ENCODE peak calls at places on chromosomes 4 and X, in nine cellular contexts. One of them, this sample, is unnamed.

GRCh38 chr4:168735735-168736134 is 238.9 kb downstream of the PALLD start:
- DNase-seq in tibial nerve: no peak
- DNase-seq in IMR-90: no peak
- DNase-seq in lower leg skin: no peak
- DNase-seq in right lobe of liver: no peak
- DNase-seq in ovary: no peak
- DNase-seq in suprapubic skin: no peak
- DNase-seq in testis: no peak
- DNase-seq in uterus: no peak
- DNase-seq in this sample: no peak

GRCh38 chr4:8006471-8006870 is 66.8 kb upstream of the AFAP1 start:
- DNase-seq in tibial nerve: no peak
- DNase-seq in IMR-90: no peak
- DNase-seq in lower leg skin: no peak
- DNase-seq in right lobe of liver: no peak
- DNase-seq in ovary: no peak
- DNase-seq in suprapubic skin: no peak
- DNase-seq in testis: no peak
- DNase-seq in uterus: no peak
- DNase-seq in this sample: no peak

GRCh38 chr4:105352826-105353225 is 121.0 kb downstream of the PPA2 start:
- DNase-seq in tibial nerve: no peak
- DNase-seq in IMR-90: peak
- DNase-seq in lower leg skin: no peak
- DNase-seq in right lobe of liver: no peak
- DNase-seq in ovary: no peak
- DNase-seq in suprapubic skin: no peak
- DNase-seq in testis: no peak
- DNase-seq in uterus: no peak
- DNase-seq in this sample: no peak

GRCh38 chr4:16496501-16496900 is 270.2 kb upstream of the TAPT1 start:
- DNase-seq in tibial nerve: no peak
- DNase-seq in IMR-90: peak
- DNase-seq in lower leg skin: no peak
- DNase-seq in right lobe of liver: no peak
- DNase-seq in ovary: no peak
- DNase-seq in suprapubic skin: no peak
- DNase-seq in testis: no peak
- DNase-seq in uterus: peak
- DNase-seq in this sample: no peak

GRCh38 chr4:1463088-1463926 is 57.1 kb upstream of the NKX1-1 start:
- DNase-seq in tibial nerve: no peak
- DNase-seq in IMR-90: peak
- DNase-seq in lower leg skin: no peak
- DNase-seq in right lobe of liver: no peak
- DNase-seq in ovary: peak
- DNase-seq in suprapubic skin: no peak
- DNase-seq in testis: peak
- DNase-seq in uterus: no peak
- DNase-seq in this sample: no peak

GRCh38 chrX:115058276-115058675 is 40.9 kb upstream of the IL13RA2 start:
- DNase-seq in tibial nerve: no peak
- DNase-seq in IMR-90: peak
- DNase-seq in lower leg skin: peak
- DNase-seq in right lobe of liver: no peak
- DNase-seq in ovary: no peak
- DNase-seq in suprapubic skin: no peak
- DNase-seq in testis: no peak
- DNase-seq in uterus: peak
- DNase-seq in this sample: no peak

GRCh38 chr4:72473434-72473900 is 95.6 kb downstream of the ADAMTS3 start:
- DNase-seq in tibial nerve: no peak
- DNase-seq in IMR-90: no peak
- DNase-seq in lower leg skin: no peak
- DNase-seq in right lobe of liver: no peak
- DNase-seq in ovary: no peak
- DNase-seq in suprapubic skin: no peak
- DNase-seq in testis: no peak
- DNase-seq in uterus: no peak
- DNase-seq in this sample: no peak

GRCh38 chr4:160546201-160546600 is 1443.3 kb downstream of the RAPGEF2 start:
- DNase-seq in tibial nerve: no peak
- DNase-seq in IMR-90: no peak
- DNase-seq in lower leg skin: no peak
- DNase-seq in right lobe of liver: no peak
- DNase-seq in ovary: no peak
- DNase-seq in suprapubic skin: no peak
- DNase-seq in testis: no peak
- DNase-seq in uterus: no peak
- DNase-seq in this sample: no peak

GRCh38 chrX:154443479-154443910 is 446 bp upstream of the FAM50A start:
- DNase-seq in tibial nerve: no peak
- DNase-seq in IMR-90: no peak
- DNase-seq in lower leg skin: no peak
- DNase-seq in right lobe of liver: no peak
- DNase-seq in ovary: no peak
- DNase-seq in suprapubic skin: no peak
- DNase-seq in testis: no peak
- DNase-seq in uterus: no peak
- DNase-seq in this sample: no peak

GRCh38 chr4:88159137-88159725 is 792 bp upstream of the ABCG2 start:
- DNase-seq in tibial nerve: no peak
- DNase-seq in IMR-90: no peak
- DNase-seq in lower leg skin: no peak
- DNase-seq in right lobe of liver: no peak
- DNase-seq in ovary: peak
- DNase-seq in suprapubic skin: no peak
- DNase-seq in testis: peak
- DNase-seq in uterus: no peak
- DNase-seq in this sample: peak

GRCh38 chr4:33996075-33996718 is 2248.1 kb downstream of the ARAP2 start:
- DNase-seq in tibial nerve: no peak
- DNase-seq in IMR-90: peak
- DNase-seq in lower leg skin: no peak
- DNase-seq in right lobe of liver: no peak
- DNase-seq in ovary: no peak
- DNase-seq in suprapubic skin: no peak
- DNase-seq in testis: no peak
- DNase-seq in uterus: no peak
- DNase-seq in this sample: no peak

GRCh38 chr4:145351922-145352321 is 129.7 kb upstream of the SMAD1 start:
- DNase-seq in tibial nerve: no peak
- DNase-seq in IMR-90: no peak
- DNase-seq in lower leg skin: no peak
- DNase-seq in right lobe of liver: no peak
- DNase-seq in ovary: no peak
- DNase-seq in suprapubic skin: no peak
- DNase-seq in testis: no peak
- DNase-seq in uterus: no peak
- DNase-seq in this sample: no peak

GRCh38 chr4:111228874-111229273 is 606.0 kb upstream of the PITX2 start:
- DNase-seq in tibial nerve: no peak
- DNase-seq in IMR-90: peak
- DNase-seq in lower leg skin: no peak
- DNase-seq in right lobe of liver: no peak
- DNase-seq in ovary: no peak
- DNase-seq in suprapubic skin: no peak
- DNase-seq in testis: no peak
- DNase-seq in uterus: no peak
- DNase-seq in this sample: no peak

GRCh38 chr4:24141836-24142235 is 252.0 kb upstream of the PPARGC1A start:
- DNase-seq in tibial nerve: no peak
- DNase-seq in IMR-90: no peak
- DNase-seq in lower leg skin: no peak
- DNase-seq in right lobe of liver: no peak
- DNase-seq in ovary: no peak
- DNase-seq in suprapubic skin: no peak
- DNase-seq in testis: no peak
- DNase-seq in uterus: no peak
- DNase-seq in this sample: no peak

GRCh38 chr4:69075061-69075792 is 21.0 kb upstream of the UGT2B7 start:
- DNase-seq in tibial nerve: no peak
- DNase-seq in IMR-90: peak
- DNase-seq in lower leg skin: no peak
- DNase-seq in right lobe of liver: no peak
- DNase-seq in ovary: no peak
- DNase-seq in suprapubic skin: no peak
- DNase-seq in testis: no peak
- DNase-seq in uterus: no peak
- DNase-seq in this sample: no peak

GRCh38 chrX:18368402-18368801 is 13.9 kb upstream of the SCML2 start:
- DNase-seq in tibial nerve: no peak
- DNase-seq in IMR-90: no peak
- DNase-seq in lower leg skin: no peak
- DNase-seq in right lobe of liver: no peak
- DNase-seq in ovary: no peak
- DNase-seq in suprapubic skin: no peak
- DNase-seq in testis: no peak
- DNase-seq in uterus: no peak
- DNase-seq in this sample: no peak

DNA sequence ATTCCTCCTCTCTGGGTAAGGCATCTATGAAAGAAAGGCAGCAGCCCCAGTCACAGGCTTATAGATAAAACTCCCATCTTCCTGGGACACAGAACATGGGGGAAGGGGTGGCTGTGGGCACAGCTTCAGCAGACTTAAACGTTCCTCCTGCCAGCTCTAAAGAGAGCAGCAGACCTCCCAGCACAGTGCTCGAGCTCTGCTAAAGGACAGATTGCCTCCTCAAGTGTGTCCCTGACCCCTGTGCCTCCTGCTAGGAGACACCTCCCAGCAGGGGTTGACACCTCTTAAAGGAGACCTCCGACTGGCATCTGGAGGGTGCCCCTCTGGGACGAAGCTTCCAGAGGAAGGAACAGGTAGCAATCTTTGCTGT is 89.9 kb downstream of the EFHC2 start:
- DNase-seq in tibial nerve: no peak
- DNase-seq in IMR-90: no peak
- DNase-seq in lower leg skin: no peak
- DNase-seq in right lobe of liver: no peak
- DNase-seq in ovary: no peak
- DNase-seq in suprapubic skin: no peak
- DNase-seq in testis: no peak
- DNase-seq in uterus: no peak
- DNase-seq in this sample: no peak
- H3K4me3 ChIP-seq in tibial nerve: no peak
- H3K4me3 ChIP-seq in IMR-90: no peak
- H3K4me3 ChIP-seq in lower leg skin: no peak
- H3K4me3 ChIP-seq in right lobe of liver: no peak
- H3K4me3 ChIP-seq in ovary: no peak
- H3K4me3 ChIP-seq in suprapubic skin: peak
- H3K4me3 ChIP-seq in testis: no peak
- H3K4me3 ChIP-seq in uterus: no peak
- H3K4me3 ChIP-seq in this sample: no peak

DNA sequence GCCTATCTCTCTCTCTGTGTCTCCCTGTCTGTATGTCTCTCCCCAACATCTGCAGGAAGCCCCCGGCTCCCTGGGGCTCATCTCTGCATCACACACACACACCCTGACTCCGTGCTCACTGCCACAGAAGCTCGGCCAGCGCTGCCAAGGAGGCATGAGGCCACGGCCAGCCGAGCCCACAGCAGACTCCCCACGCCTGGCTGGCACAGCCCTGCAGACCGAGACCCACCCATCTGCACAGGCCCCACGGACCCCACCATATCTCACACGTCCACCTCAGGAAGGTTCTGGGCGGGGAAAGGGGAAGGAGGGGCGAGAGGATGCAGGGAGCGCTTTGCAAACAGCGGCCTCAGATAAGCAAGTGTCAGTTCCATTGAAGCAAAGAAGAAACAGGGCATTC is 28.5 kb upstream of the SLC25A6 start:
- DNase-seq in tibial nerve: no peak
- DNase-seq in IMR-90: no peak
- DNase-seq in lower leg skin: no peak
- DNase-seq in right lobe of liver: no peak
- DNase-seq in ovary: no peak
- DNase-seq in suprapubic skin: peak
- DNase-seq in testis: peak
- DNase-seq in uterus: no peak
- DNase-seq in this sample: no peak
- TF ChIP-seq POLR2A in tibial nerve: no peak
- TF ChIP-seq POLR2A in IMR-90: no peak
- TF ChIP-seq POLR2A in lower leg skin: no peak
- TF ChIP-seq POLR2A in right lobe of liver: no peak
- TF ChIP-seq POLR2A in ovary: no peak
- TF ChIP-seq POLR2A in suprapubic skin: no peak
- TF ChIP-seq POLR2A in testis: no peak
- TF ChIP-seq POLR2A in uterus: no peak
- TF ChIP-seq POLR2A in this sample: no peak

DNA sequence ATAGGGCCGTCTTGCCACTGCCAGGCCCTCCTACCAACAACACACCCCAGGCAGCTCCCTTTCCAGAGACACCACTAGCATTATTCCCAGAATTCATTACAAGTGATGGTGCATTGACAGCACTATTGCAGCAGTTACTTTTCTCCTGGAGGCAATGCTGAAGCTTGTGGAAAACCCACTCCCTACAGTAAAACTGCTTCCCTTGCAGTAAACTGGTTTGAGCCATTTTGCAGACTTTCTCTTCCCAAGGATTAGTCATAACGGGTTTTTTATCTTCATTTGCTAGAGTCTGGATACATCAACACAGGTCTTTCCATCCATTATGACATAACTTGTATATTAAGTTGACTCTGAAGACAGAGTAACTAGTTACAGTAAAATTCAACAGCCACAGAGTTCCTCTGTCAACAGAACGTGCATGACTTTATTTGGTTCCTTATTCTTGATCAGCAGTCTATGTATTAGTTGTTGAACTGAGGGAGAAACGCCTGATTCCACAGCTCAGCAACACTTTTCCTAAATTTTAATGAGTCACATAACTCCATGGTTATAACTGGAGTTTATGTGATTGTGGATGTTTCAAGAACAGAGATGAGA is 2.2 kb downstream of the ANKRD50 start:
- DNase-seq in tibial nerve: no peak
- DNase-seq in IMR-90: peak
- DNase-seq in lower leg skin: no peak
- DNase-seq in right lobe of liver: no peak
- DNase-seq in ovary: no peak
- DNase-seq in suprapubic skin: no peak
- DNase-seq in testis: no peak
- DNase-seq in uterus: no peak
- DNase-seq in this sample: no peak
- H3K4me3 ChIP-seq in tibial nerve: peak
- H3K4me3 ChIP-seq in IMR-90: peak
- H3K4me3 ChIP-seq in lower leg skin: no peak
- H3K4me3 ChIP-seq in right lobe of liver: no peak
- H3K4me3 ChIP-seq in ovary: no peak
- H3K4me3 ChIP-seq in suprapubic skin: peak
- H3K4me3 ChIP-seq in testis: no peak
- H3K4me3 ChIP-seq in uterus: no peak
- H3K4me3 ChIP-seq in this sample: no peak

DNA sequence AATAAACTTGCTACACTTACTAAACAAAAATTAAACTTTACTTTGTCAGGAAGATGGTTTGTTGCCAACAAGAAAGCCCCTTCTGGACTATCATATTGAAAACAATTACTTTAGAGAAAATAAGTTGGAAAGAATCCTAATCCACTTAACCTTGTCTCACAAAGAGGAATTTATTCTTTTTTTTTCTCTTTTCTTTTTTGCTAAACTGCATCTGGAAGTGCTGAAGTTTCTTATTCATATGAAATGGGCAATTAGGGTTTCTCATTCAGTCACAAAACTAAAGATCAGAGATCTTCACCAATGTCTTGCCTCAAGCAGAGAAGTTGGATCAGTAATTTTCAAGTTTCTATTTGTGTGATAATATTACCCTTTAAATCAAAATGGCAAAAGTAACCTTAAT is 234.9 kb upstream of the AMOT start:
- DNase-seq in tibial nerve: no peak
- DNase-seq in IMR-90: no peak
- DNase-seq in lower leg skin: no peak
- DNase-seq in right lobe of liver: no peak
- DNase-seq in ovary: no peak
- DNase-seq in suprapubic skin: no peak
- DNase-seq in testis: no peak
- DNase-seq in uterus: no peak
- DNase-seq in this sample: no peak
- TF ChIP-seq POLR2A in tibial nerve: no peak
- TF ChIP-seq POLR2A in IMR-90: no peak
- TF ChIP-seq POLR2A in lower leg skin: no peak
- TF ChIP-seq POLR2A in right lobe of liver: no peak
- TF ChIP-seq POLR2A in ovary: no peak
- TF ChIP-seq POLR2A in suprapubic skin: no peak
- TF ChIP-seq POLR2A in testis: no peak
- TF ChIP-seq POLR2A in uterus: no peak
- TF ChIP-seq POLR2A in this sample: no peak

This sample was measured in body of pancreas.